ENCODE peak calls at places on chromosomes 1 and 21, in five cellular contexts. One of them, this sample, is unnamed.
A peak's percentile ranks its signal among the peaks of the same experiment; 100 is the strongest.

GRCh38 chr1:206021008-206021795 is 2.5 kb downstream of the CTSE start:
- DNase-seq in DMS153: no peak
- DNase-seq in HS-27A: no peak
- DNase-seq in fibroblast of pulmonary artery: no peak
- DNase-seq in stimulated activated CD8-positive, alpha-beta memory T cell treated with anti-CD3 and anti-CD28 coated beads, Interleukin-12 subunit alpha, Interleukin-12 subunit beta, amount 100 ng/mL, for 4 hours: no peak
- DNase-seq in this sample: no peak

GRCh38 chr1:39642796-39643195 is 3.4 kb upstream of the HEYL start:
- DNase-seq in DMS153: no peak
- DNase-seq in HS-27A: peak; percentile 83
- DNase-seq in fibroblast of pulmonary artery: peak; percentile 33
- DNase-seq in stimulated activated CD8-positive, alpha-beta memory T cell treated with anti-CD3 and anti-CD28 coated beads, Interleukin-12 subunit alpha, Interleukin-12 subunit beta, amount 100 ng/mL, for 4 hours: no peak
- DNase-seq in this sample: no peak

GRCh38 chr1:156821801-156822200 is 5.2 kb upstream of the SH2D2A start:
- DNase-seq in DMS153: no peak
- DNase-seq in HS-27A: no peak
- DNase-seq in fibroblast of pulmonary artery: peak; percentile 36
- DNase-seq in stimulated activated CD8-positive, alpha-beta memory T cell treated with anti-CD3 and anti-CD28 coated beads, Interleukin-12 subunit alpha, Interleukin-12 subunit beta, amount 100 ng/mL, for 4 hours: no peak
- DNase-seq in this sample: no peak

GRCh38 chr21:33734818-33735217 is 92.5 kb downstream of the ITSN1 start:
- DNase-seq in DMS153: no peak
- DNase-seq in HS-27A: no peak
- DNase-seq in fibroblast of pulmonary artery: no peak
- DNase-seq in stimulated activated CD8-positive, alpha-beta memory T cell treated with anti-CD3 and anti-CD28 coated beads, Interleukin-12 subunit alpha, Interleukin-12 subunit beta, amount 100 ng/mL, for 4 hours: no peak
- DNase-seq in this sample: no peak

GRCh38 chr1:21182181-21182711 is 5.5 kb upstream of the EIF4G3 start:
- DNase-seq in DMS153: no peak
- DNase-seq in HS-27A: no peak
- DNase-seq in fibroblast of pulmonary artery: no peak
- DNase-seq in stimulated activated CD8-positive, alpha-beta memory T cell treated with anti-CD3 and anti-CD28 coated beads, Interleukin-12 subunit alpha, Interleukin-12 subunit beta, amount 100 ng/mL, for 4 hours: no peak
- DNase-seq in this sample: no peak

GRCh38 chr1:200535605-200536004 is 84.9 kb downstream of the KIF14 start:
- DNase-seq in DMS153: no peak
- DNase-seq in HS-27A: peak; percentile 7
- DNase-seq in fibroblast of pulmonary artery: peak; percentile 17
- DNase-seq in stimulated activated CD8-positive, alpha-beta memory T cell treated with anti-CD3 and anti-CD28 coated beads, Interleukin-12 subunit alpha, Interleukin-12 subunit beta, amount 100 ng/mL, for 4 hours: no peak
- DNase-seq in this sample: peak; percentile 22

GRCh38 chr1:96962807-96963206 is 241.2 kb downstream of the PTBP2 start:
- DNase-seq in DMS153: peak; percentile 13
- DNase-seq in HS-27A: no peak
- DNase-seq in fibroblast of pulmonary artery: peak; percentile 57
- DNase-seq in stimulated activated CD8-positive, alpha-beta memory T cell treated with anti-CD3 and anti-CD28 coated beads, Interleukin-12 subunit alpha, Interleukin-12 subunit beta, amount 100 ng/mL, for 4 hours: no peak
- DNase-seq in this sample: peak; percentile 29

GRCh38 chr1:168635129-168635528 is 58.7 kb downstream of the XCL1 start:
- DNase-seq in DMS153: no peak
- DNase-seq in HS-27A: no peak
- DNase-seq in fibroblast of pulmonary artery: no peak
- DNase-seq in stimulated activated CD8-positive, alpha-beta memory T cell treated with anti-CD3 and anti-CD28 coated beads, Interleukin-12 subunit alpha, Interleukin-12 subunit beta, amount 100 ng/mL, for 4 hours: no peak
- DNase-seq in this sample: no peak

GRCh38 chr21:29418813-29419212 is 120.1 kb downstream of the BACH1 start:
- DNase-seq in DMS153: no peak
- DNase-seq in HS-27A: no peak
- DNase-seq in fibroblast of pulmonary artery: no peak
- DNase-seq in stimulated activated CD8-positive, alpha-beta memory T cell treated with anti-CD3 and anti-CD28 coated beads, Interleukin-12 subunit alpha, Interleukin-12 subunit beta, amount 100 ng/mL, for 4 hours: no peak
- DNase-seq in this sample: no peak

GRCh38 chr1:32933742-32934322 is 30.8 kb downstream of the RNF19B start:
- DNase-seq in DMS153: no peak
- DNase-seq in HS-27A: no peak
- DNase-seq in fibroblast of pulmonary artery: peak; percentile 59
- DNase-seq in stimulated activated CD8-positive, alpha-beta memory T cell treated with anti-CD3 and anti-CD28 coated beads, Interleukin-12 subunit alpha, Interleukin-12 subunit beta, amount 100 ng/mL, for 4 hours: no peak
- DNase-seq in this sample: no peak

GRCh38 chr1:94863919-94864318 is 43.8 kb downstream of the SLC44A3 start:
- DNase-seq in DMS153: no peak
- DNase-seq in HS-27A: peak; percentile 91
- DNase-seq in fibroblast of pulmonary artery: peak; percentile 92
- DNase-seq in stimulated activated CD8-positive, alpha-beta memory T cell treated with anti-CD3 and anti-CD28 coated beads, Interleukin-12 subunit alpha, Interleukin-12 subunit beta, amount 100 ng/mL, for 4 hours: no peak
- DNase-seq in this sample: peak; percentile 72

GRCh38 chr1:154170547-154171221 is 15.8 kb upstream of the NUP210L start:
- DNase-seq in DMS153: no peak
- DNase-seq in HS-27A: no peak
- DNase-seq in fibroblast of pulmonary artery: no peak
- DNase-seq in stimulated activated CD8-positive, alpha-beta memory T cell treated with anti-CD3 and anti-CD28 coated beads, Interleukin-12 subunit alpha, Interleukin-12 subunit beta, amount 100 ng/mL, for 4 hours: no peak
- DNase-seq in this sample: no peak

GRCh38 chr1:64459743-64460142 is 10.2 kb upstream of the CACHD1 start:
- DNase-seq in DMS153: no peak
- DNase-seq in HS-27A: no peak
- DNase-seq in fibroblast of pulmonary artery: no peak
- DNase-seq in stimulated activated CD8-positive, alpha-beta memory T cell treated with anti-CD3 and anti-CD28 coated beads, Interleukin-12 subunit alpha, Interleukin-12 subunit beta, amount 100 ng/mL, for 4 hours: no peak
- DNase-seq in this sample: no peak

GRCh38 chr1:84379128-84379527 is 19.2 kb upstream of the DNASE2B start:
- DNase-seq in DMS153: no peak
- DNase-seq in HS-27A: peak; percentile 36
- DNase-seq in fibroblast of pulmonary artery: peak; percentile 74
- DNase-seq in stimulated activated CD8-positive, alpha-beta memory T cell treated with anti-CD3 and anti-CD28 coated beads, Interleukin-12 subunit alpha, Interleukin-12 subunit beta, amount 100 ng/mL, for 4 hours: no peak
- DNase-seq in this sample: no peak

GRCh38 chr1:28915036-28915895 is 897 bp downstream of the EPB41 start:
- DNase-seq in DMS153: peak; percentile 71
- DNase-seq in HS-27A: no peak
- DNase-seq in fibroblast of pulmonary artery: peak; percentile 43
- DNase-seq in stimulated activated CD8-positive, alpha-beta memory T cell treated with anti-CD3 and anti-CD28 coated beads, Interleukin-12 subunit alpha, Interleukin-12 subunit beta, amount 100 ng/mL, for 4 hours: peak; percentile 25
- DNase-seq in this sample: peak; percentile 24

GRCh38 chr1:56024155-56024554 is 555.2 kb downstream of the PLPP3 start:
- DNase-seq in DMS153: no peak
- DNase-seq in HS-27A: no peak
- DNase-seq in fibroblast of pulmonary artery: no peak
- DNase-seq in stimulated activated CD8-positive, alpha-beta memory T cell treated with anti-CD3 and anti-CD28 coated beads, Interleukin-12 subunit alpha, Interleukin-12 subunit beta, amount 100 ng/mL, for 4 hours: no peak
- DNase-seq in this sample: no peak

GRCh38 chr21:33828083-33828482 is 87.5 kb downstream of the ATP5PO start:
- DNase-seq in DMS153: no peak
- DNase-seq in HS-27A: no peak
- DNase-seq in fibroblast of pulmonary artery: no peak
- DNase-seq in stimulated activated CD8-positive, alpha-beta memory T cell treated with anti-CD3 and anti-CD28 coated beads, Interleukin-12 subunit alpha, Interleukin-12 subunit beta, amount 100 ng/mL, for 4 hours: no peak
- DNase-seq in this sample: no peak

GRCh38 chr1:192598589-192598988 is 23.0 kb downstream of the RGS1 start:
- DNase-seq in DMS153: no peak
- DNase-seq in HS-27A: no peak
- DNase-seq in fibroblast of pulmonary artery: no peak
- DNase-seq in stimulated activated CD8-positive, alpha-beta memory T cell treated with anti-CD3 and anti-CD28 coated beads, Interleukin-12 subunit alpha, Interleukin-12 subunit beta, amount 100 ng/mL, for 4 hours: no peak
- DNase-seq in this sample: no peak

GRCh38 chr1:225772323-225772768 is 5.3 kb upstream of the SRP9 start:
- DNase-seq in DMS153: peak; percentile 91
- DNase-seq in HS-27A: no peak
- DNase-seq in fibroblast of pulmonary artery: peak; percentile 92
- DNase-seq in stimulated activated CD8-positive, alpha-beta memory T cell treated with anti-CD3 and anti-CD28 coated beads, Interleukin-12 subunit alpha, Interleukin-12 subunit beta, amount 100 ng/mL, for 4 hours: no peak
- DNase-seq in this sample: peak; percentile 93

GRCh38 chr1:14968251-14968812 is 185.2 kb upstream of the TMEM51 start:
- DNase-seq in DMS153: no peak
- DNase-seq in HS-27A: no peak
- DNase-seq in fibroblast of pulmonary artery: peak; percentile 47
- DNase-seq in stimulated activated CD8-positive, alpha-beta memory T cell treated with anti-CD3 and anti-CD28 coated beads, Interleukin-12 subunit alpha, Interleukin-12 subunit beta, amount 100 ng/mL, for 4 hours: no peak
- DNase-seq in this sample: no peak

GRCh38 chr1:181998858-181999257 is 62.7 kb downstream of the ZNF648 start:
- DNase-seq in DMS153: no peak
- DNase-seq in HS-27A: no peak
- DNase-seq in fibroblast of pulmonary artery: no peak
- DNase-seq in stimulated activated CD8-positive, alpha-beta memory T cell treated with anti-CD3 and anti-CD28 coated beads, Interleukin-12 subunit alpha, Interleukin-12 subunit beta, amount 100 ng/mL, for 4 hours: no peak
- DNase-seq in this sample: no peak

GRCh38 chr1:55531644-55532043 is 316.5 kb upstream of the USP24 start:
- DNase-seq in DMS153: no peak
- DNase-seq in HS-27A: no peak
- DNase-seq in fibroblast of pulmonary artery: no peak
- DNase-seq in stimulated activated CD8-positive, alpha-beta memory T cell treated with anti-CD3 and anti-CD28 coated beads, Interleukin-12 subunit alpha, Interleukin-12 subunit beta, amount 100 ng/mL, for 4 hours: no peak
- DNase-seq in this sample: no peak

GRCh38 chr1:153577624-153578051 is 12.0 kb upstream of the S100A2 start:
- DNase-seq in DMS153: no peak
- DNase-seq in HS-27A: no peak
- DNase-seq in fibroblast of pulmonary artery: no peak
- DNase-seq in stimulated activated CD8-positive, alpha-beta memory T cell treated with anti-CD3 and anti-CD28 coated beads, Interleukin-12 subunit alpha, Interleukin-12 subunit beta, amount 100 ng/mL, for 4 hours: no peak
- DNase-seq in this sample: no peak

GRCh38 chr1:175208773-175209492 is 16.4 kb upstream of the KIAA0040 start:
- DNase-seq in DMS153: no peak
- DNase-seq in HS-27A: no peak
- DNase-seq in fibroblast of pulmonary artery: no peak
- DNase-seq in stimulated activated CD8-positive, alpha-beta memory T cell treated with anti-CD3 and anti-CD28 coated beads, Interleukin-12 subunit alpha, Interleukin-12 subunit beta, amount 100 ng/mL, for 4 hours: no peak
- DNase-seq in this sample: no peak

GRCh38 chr1:20281801-20282200 is 8.9 kb upstream of the VWA5B1 start:
- DNase-seq in DMS153: peak; percentile 32
- DNase-seq in HS-27A: peak; percentile 62
- DNase-seq in fibroblast of pulmonary artery: peak; percentile 6
- DNase-seq in stimulated activated CD8-positive, alpha-beta memory T cell treated with anti-CD3 and anti-CD28 coated beads, Interleukin-12 subunit alpha, Interleukin-12 subunit beta, amount 100 ng/mL, for 4 hours: no peak
- DNase-seq in this sample: no peak

GRCh38 chr1:228272331-228272791 is 64.5 kb downstream of the OBSCN start:
- DNase-seq in DMS153: no peak
- DNase-seq in HS-27A: no peak
- DNase-seq in fibroblast of pulmonary artery: no peak
- DNase-seq in stimulated activated CD8-positive, alpha-beta memory T cell treated with anti-CD3 and anti-CD28 coated beads, Interleukin-12 subunit alpha, Interleukin-12 subunit beta, amount 100 ng/mL, for 4 hours: no peak
- DNase-seq in this sample: no peak

GRCh38 chr1:221829327-221830011 is 87.6 kb upstream of the DUSP10 start:
- DNase-seq in DMS153: peak; percentile 57
- DNase-seq in HS-27A: peak; percentile 62
- DNase-seq in fibroblast of pulmonary artery: peak; percentile 89
- DNase-seq in stimulated activated CD8-positive, alpha-beta memory T cell treated with anti-CD3 and anti-CD28 coated beads, Interleukin-12 subunit alpha, Interleukin-12 subunit beta, amount 100 ng/mL, for 4 hours: peak; percentile 17
- DNase-seq in this sample: no peak

GRCh38 chr1:156119503-156120209 is 5.1 kb downstream of the LMNA start:
- DNase-seq in DMS153: no peak
- DNase-seq in HS-27A: no peak
- DNase-seq in fibroblast of pulmonary artery: peak; percentile 58
- DNase-seq in stimulated activated CD8-positive, alpha-beta memory T cell treated with anti-CD3 and anti-CD28 coated beads, Interleukin-12 subunit alpha, Interleukin-12 subunit beta, amount 100 ng/mL, for 4 hours: no peak
- DNase-seq in this sample: peak; percentile 65

GRCh38 chr1:160354388-160354985 is 11.3 kb downstream of the NCSTN start:
- DNase-seq in DMS153: no peak
- DNase-seq in HS-27A: no peak
- DNase-seq in fibroblast of pulmonary artery: peak; percentile 50
- DNase-seq in stimulated activated CD8-positive, alpha-beta memory T cell treated with anti-CD3 and anti-CD28 coated beads, Interleukin-12 subunit alpha, Interleukin-12 subunit beta, amount 100 ng/mL, for 4 hours: no peak
- DNase-seq in this sample: no peak

GRCh38 chr1:85599076-85599491 is 18.5 kb downstream of the CCN1 start:
- DNase-seq in DMS153: no peak
- DNase-seq in HS-27A: no peak
- DNase-seq in fibroblast of pulmonary artery: no peak
- DNase-seq in stimulated activated CD8-positive, alpha-beta memory T cell treated with anti-CD3 and anti-CD28 coated beads, Interleukin-12 subunit alpha, Interleukin-12 subunit beta, amount 100 ng/mL, for 4 hours: no peak
- DNase-seq in this sample: no peak

GRCh38 chr1:234599617-234600417 is 10.2 kb downstream of the IRF2BP2 start:
- DNase-seq in DMS153: peak; percentile 59
- DNase-seq in HS-27A: no peak
- DNase-seq in fibroblast of pulmonary artery: peak; percentile 87
- DNase-seq in stimulated activated CD8-positive, alpha-beta memory T cell treated with anti-CD3 and anti-CD28 coated beads, Interleukin-12 subunit alpha, Interleukin-12 subunit beta, amount 100 ng/mL, for 4 hours: peak; percentile 59
- DNase-seq in this sample: peak; percentile 97

GRCh38 chr1:19596065-19596718 is 47.9 kb upstream of the NBL1 start:
- DNase-seq in DMS153: peak; percentile 37
- DNase-seq in HS-27A: no peak
- DNase-seq in fibroblast of pulmonary artery: no peak
- DNase-seq in stimulated activated CD8-positive, alpha-beta memory T cell treated with anti-CD3 and anti-CD28 coated beads, Interleukin-12 subunit alpha, Interleukin-12 subunit beta, amount 100 ng/mL, for 4 hours: no peak
- DNase-seq in this sample: no peak

This sample was measured in upper lobe of left lung.